ENCODE peak calls at places on chromosome 3, in five cellular contexts. One of them, this sample, is unnamed.

GRCh38 chr3:128466840-128467541 is at the start of gene DNAJB8:
- DNase-seq in GM12865: no peak
- DNase-seq in glomerular endothelial cell: no peak
- DNase-seq in NCI-H1092: no peak
- DNase-seq in left cardiac atrium: no peak
- DNase-seq in this sample: no peak

GRCh38 chr3:11335056-11335608 is 62.9 kb downstream of the ATG7 start:
- DNase-seq in GM12865: peak; percentile 62
- DNase-seq in glomerular endothelial cell: peak; percentile 65
- DNase-seq in NCI-H1092: no peak
- DNase-seq in left cardiac atrium: no peak
- DNase-seq in this sample: peak; percentile 71

GRCh38 chr3:161150001-161150525 is 44.9 kb upstream of the B3GALNT1 start:
- DNase-seq in GM12865: no peak
- DNase-seq in glomerular endothelial cell: no peak
- DNase-seq in NCI-H1092: no peak
- DNase-seq in left cardiac atrium: no peak
- DNase-seq in this sample: no peak

GRCh38 chr3:197490098-197490497 is 65.7 kb downstream of the BDH1 start:
- DNase-seq in GM12865: no peak
- DNase-seq in glomerular endothelial cell: no peak
- DNase-seq in NCI-H1092: no peak
- DNase-seq in left cardiac atrium: no peak
- DNase-seq in this sample: peak; percentile 64

GRCh38 chr3:77038928-77039605 is 832 bp upstream of the ROBO2 start:
- DNase-seq in GM12865: no peak
- DNase-seq in glomerular endothelial cell: no peak
- DNase-seq in NCI-H1092: no peak
- DNase-seq in left cardiac atrium: peak; percentile 17
- DNase-seq in this sample: no peak

GRCh38 chr3:184688251-184688851 is 23.5 kb downstream of the MAGEF1 start:
- DNase-seq in GM12865: no peak
- DNase-seq in glomerular endothelial cell: no peak
- DNase-seq in NCI-H1092: no peak
- DNase-seq in left cardiac atrium: no peak
- DNase-seq in this sample: no peak

GRCh38 chr3:82087958-82088357 is 326.5 kb upstream of the GBE1 start:
- DNase-seq in GM12865: no peak
- DNase-seq in glomerular endothelial cell: no peak
- DNase-seq in NCI-H1092: no peak
- DNase-seq in left cardiac atrium: no peak
- DNase-seq in this sample: no peak

GRCh38 chr3:56125358-56126005 is 342.8 kb downstream of the ERC2 start:
- DNase-seq in GM12865: no peak
- DNase-seq in glomerular endothelial cell: no peak
- DNase-seq in NCI-H1092: no peak
- DNase-seq in left cardiac atrium: peak; percentile 22
- DNase-seq in this sample: no peak

GRCh38 chr3:138850151-138850550 is 15.4 kb upstream of the PIK3CB start:
- DNase-seq in GM12865: no peak
- DNase-seq in glomerular endothelial cell: no peak
- DNase-seq in NCI-H1092: no peak
- DNase-seq in left cardiac atrium: peak; percentile 34
- DNase-seq in this sample: no peak

GRCh38 chr3:99896482-99896881 is 78.8 kb downstream of the CMSS1 start:
- DNase-seq in GM12865: no peak
- DNase-seq in glomerular endothelial cell: no peak
- DNase-seq in NCI-H1092: no peak
- DNase-seq in left cardiac atrium: no peak
- DNase-seq in this sample: no peak

GRCh38 chr3:29686889-29687592 is 406.2 kb downstream of the RBMS3 start:
- DNase-seq in GM12865: peak; percentile 76
- DNase-seq in glomerular endothelial cell: no peak
- DNase-seq in NCI-H1092: no peak
- DNase-seq in left cardiac atrium: no peak
- DNase-seq in this sample: peak; percentile 46

GRCh38 chr3:62175161-62175560 is 198.2 kb downstream of the FEZF2 start:
- DNase-seq in GM12865: no peak
- DNase-seq in glomerular endothelial cell: no peak
- DNase-seq in NCI-H1092: no peak
- DNase-seq in left cardiac atrium: no peak
- DNase-seq in this sample: no peak

GRCh38 chr3:186839874-186840641 is 2.5 kb upstream of the ADIPOQ start:
- DNase-seq in GM12865: no peak
- DNase-seq in glomerular endothelial cell: no peak
- DNase-seq in NCI-H1092: no peak
- DNase-seq in left cardiac atrium: no peak
- DNase-seq in this sample: no peak

GRCh38 chr3:10503217-10503796 is 2.1 kb downstream of the ATP2B2 start:
- DNase-seq in GM12865: no peak
- DNase-seq in glomerular endothelial cell: no peak
- DNase-seq in NCI-H1092: no peak
- DNase-seq in left cardiac atrium: no peak
- DNase-seq in this sample: no peak

GRCh38 chr3:51275096-51275805 is 109.8 kb upstream of the MANF start:
- DNase-seq in GM12865: no peak
- DNase-seq in glomerular endothelial cell: no peak
- DNase-seq in NCI-H1092: no peak
- DNase-seq in left cardiac atrium: no peak
- DNase-seq in this sample: no peak